ENCODE peak calls at places on chromosomes 7 and 10, in seven cellular contexts. I is GM10248; A is stimulated activated CD4-positive, alpha-beta T cell treated with anti-CD3 and anti-CD28 coated beads, Interleukin-4, amount 100 ng/mL, for 24 hours; N is mucosa of gallbladder; F is hepatocyte; Q is heart right ventricle; L is GM03348. Y is an unnamed sample.

GRCh38 chr10:28627102-28627501 is 50.2 kb upstream of the BAMBI start:
- DNase-seq in I (no peak), A (no peak), N (no peak), F (no peak), Q (no peak), L (no peak), Y (no peak)

GRCh38 chr10:99357691-99358090 is 28.5 kb downstream of the CNNM1 start:
- DNase-seq in I (no peak), A (no peak), N (no peak), F (no peak), Q (no peak), L (no peak), Y (no peak)

GRCh38 chr10:99551158-99551557 is 18.4 kb downstream of the NKX2-3 start:
- DNase-seq in I (no peak), A (no peak), N (no peak), F (no peak), Q (no peak), L (no peak), Y (no peak)

GRCh38 chr10:119190353-119190752 is 11.7 kb upstream of the PRDX3 start:
- DNase-seq in I (no peak), A (no peak), N (no peak), F (peak), Q (no peak), L (peak), Y (no peak)

GRCh38 chr10:111203615-111204014 is 126.8 kb downstream of the ADRA2A start:
- DNase-seq in I (no peak), A (no peak), N (no peak), F (no peak), Q (peak), L (peak), Y (peak)

GRCh38 chr10:130568246-130568645 is 432.1 kb downstream of the GLRX3 start:
- DNase-seq in I (no peak), A (no peak), N (no peak), F (no peak), Q (no peak), L (no peak), Y (no peak)

GRCh38 chr7:134302120-134302519 is 14.6 kb downstream of the SLC35B4 start:
- DNase-seq in I (no peak), A (no peak), N (no peak), F (no peak), Q (no peak), L (peak), Y (no peak)

GRCh38 chr7:110522061-110522750 is 568.7 kb upstream of the LRRN3 start:
- DNase-seq in I (no peak), A (no peak), N (no peak), F (no peak), Q (no peak), L (no peak), Y (no peak)

GRCh38 chr10:18504161-18504560 is 147.2 kb downstream of the NSUN6 start:
- DNase-seq in I (no peak), A (no peak), N (no peak), F (no peak), Q (no peak), L (no peak), Y (no peak)

GRCh38 chr7:84362828-84363227 is 168.2 kb upstream of the SEMA3A start:
- DNase-seq in I (no peak), A (no peak), N (no peak), F (no peak), Q (no peak), L (no peak), Y (no peak)

GRCh38 chr7:158097511-158098124 is 490.0 kb downstream of the PTPRN2 start:
- DNase-seq in I (no peak), A (no peak), N (no peak), F (no peak), Q (no peak), L (no peak), Y (no peak)

GRCh38 chr10:85606401-85606800 is 760.2 kb downstream of the GRID1 start:
- DNase-seq in I (no peak), A (no peak), N (no peak), F (no peak), Q (no peak), L (no peak), Y (no peak)

GRCh38 chr7:80942261-80943041 is 23.6 kb upstream of the SEMA3C start:
- DNase-seq in I (no peak), A (no peak), N (peak), F (peak), Q (peak), L (peak), Y (peak)

GRCh38 chr10:69479737-69480412 is 28.6 kb downstream of the TSPAN15 start:
- DNase-seq in I (no peak), A (no peak), N (no peak), F (no peak), Q (no peak), L (peak), Y (no peak)

GRCh38 chr10:43190775-43191174 is 52.5 kb downstream of the CSGALNACT2 start:
- DNase-seq in I (no peak), A (no peak), N (no peak), F (no peak), Q (no peak), L (peak), Y (no peak)

GRCh38 chr10:97762816-97763215 is 9.0 kb downstream of the SFRP5 start:
- DNase-seq in I (no peak), A (no peak), N (peak), F (no peak), Q (no peak), L (peak), Y (peak)

GRCh38 chr7:127251048-127251451 is 1.7 kb downstream of the GRM8 start:
- DNase-seq in I (no peak), A (no peak), N (no peak), F (no peak), Q (no peak), L (no peak), Y (no peak)

GRCh38 chr10:71258046-71258445 is 45.7 kb downstream of the UNC5B start:
- DNase-seq in I (no peak), A (no peak), N (no peak), F (no peak), Q (no peak), L (no peak), Y (no peak)

GRCh38 chr7:14596421-14596820 is 306.1 kb downstream of the DGKB start:
- DNase-seq in I (no peak), A (no peak), N (no peak), F (no peak), Q (no peak), L (peak), Y (no peak)

GRCh38 chr10:14185501-14186045 is 145.2 kb downstream of the FRMD4A start:
- DNase-seq in I (peak), A (peak), N (no peak), F (no peak), Q (no peak), L (no peak), Y (no peak)

GRCh38 chr7:45469103-45469502 is 105.1 kb upstream of the ADCY1 start:
- DNase-seq in I (no peak), A (no peak), N (no peak), F (no peak), Q (no peak), L (no peak), Y (no peak)

GRCh38 chr10:36023939-36024338 is 381.8 kb upstream of the FZD8 start:
- DNase-seq in I (no peak), A (no peak), N (no peak), F (no peak), Q (no peak), L (peak), Y (no peak)

GRCh38 chr7:85025312-85025756 is 161.5 kb downstream of the SEMA3D start:
- DNase-seq in I (no peak), A (no peak), N (peak), F (no peak), Q (peak), L (no peak), Y (peak)

GRCh38 chr7:152050547-152050971 is 25.1 kb downstream of the GALNT11 start:
- DNase-seq in I (no peak), A (no peak), N (no peak), F (no peak), Q (no peak), L (no peak), Y (no peak)

GRCh38 chr7:122268101-122268500 is 36.4 kb downstream of the FEZF1 start:
- DNase-seq in I (no peak), A (no peak), N (no peak), F (no peak), Q (no peak), L (no peak), Y (no peak)

GRCh38 chr7:30717181-30717580 is 34.8 kb upstream of the INMT start:
- DNase-seq in I (no peak), A (no peak), N (no peak), F (no peak), Q (no peak), L (no peak), Y (no peak)

GRCh38 chr10:24457661-24458318 is 248.9 kb downstream of the KIAA1217 start:
- DNase-seq in I (no peak), A (no peak), N (peak), F (no peak), Q (no peak), L (peak), Y (no peak)

GRCh38 chr7:139798221-139798620 is 20.4 kb upstream of the HIPK2 start:
- DNase-seq in I (peak), A (no peak), N (no peak), F (no peak), Q (no peak), L (no peak), Y (no peak)

Y was measured in left ventricle myocardium inferior.